ENCODE peak calls at places on chromosomes 4 and X, in nine cellular contexts. One of them, this sample, is unnamed.

GRCh38 chrX:69153060-69153730 is 12.1 kb downstream of the PJA1 start:
- DNase-seq in sigmoid colon: peak; percentile 68
- DNase-seq in thoracic aorta: no peak
- DNase-seq in AG10803: peak; percentile 57
- DNase-seq in PC-3: no peak
- DNase-seq in dorsolateral prefrontal cortex: peak; percentile 14
- DNase-seq in astrocyte of the spinal cord: no peak
- DNase-seq in GM06990: no peak
- DNase-seq in endodermal cell: peak; percentile 91
- DNase-seq in this sample: no peak

GRCh38 chr4:74033721-74034120 is 4.8 kb downstream of the CXCL3 start:
- DNase-seq in sigmoid colon: no peak
- DNase-seq in thoracic aorta: no peak
- DNase-seq in AG10803: peak; percentile 25
- DNase-seq in PC-3: peak; percentile 86
- DNase-seq in dorsolateral prefrontal cortex: no peak
- DNase-seq in astrocyte of the spinal cord: no peak
- DNase-seq in GM06990: no peak
- DNase-seq in endodermal cell: no peak
- DNase-seq in this sample: no peak

GRCh38 chr4:129355529-129355928 is 259.6 kb downstream of the C4orf33 start:
- DNase-seq in sigmoid colon: no peak
- DNase-seq in thoracic aorta: no peak
- DNase-seq in AG10803: no peak
- DNase-seq in PC-3: peak; percentile 71
- DNase-seq in dorsolateral prefrontal cortex: no peak
- DNase-seq in astrocyte of the spinal cord: peak; percentile 52
- DNase-seq in GM06990: no peak
- DNase-seq in endodermal cell: no peak
- DNase-seq in this sample: no peak

GRCh38 chr4:180240670-180241069 is 2002.5 kb upstream of the TENM3 start:
- DNase-seq in sigmoid colon: no peak
- DNase-seq in thoracic aorta: no peak
- DNase-seq in AG10803: no peak
- DNase-seq in PC-3: no peak
- DNase-seq in dorsolateral prefrontal cortex: no peak
- DNase-seq in astrocyte of the spinal cord: no peak
- DNase-seq in GM06990: no peak
- DNase-seq in endodermal cell: no peak
- DNase-seq in this sample: no peak

GRCh38 chr4:140291259-140291658 is 82.2 kb upstream of the SCOC start:
- DNase-seq in sigmoid colon: no peak
- DNase-seq in thoracic aorta: no peak
- DNase-seq in AG10803: peak; percentile 29
- DNase-seq in PC-3: peak; percentile 47
- DNase-seq in dorsolateral prefrontal cortex: no peak
- DNase-seq in astrocyte of the spinal cord: no peak
- DNase-seq in GM06990: no peak
- DNase-seq in endodermal cell: no peak
- DNase-seq in this sample: no peak

GRCh38 chr4:48979897-48980579 is 6.0 kb upstream of the CWH43 start:
- DNase-seq in sigmoid colon: no peak
- DNase-seq in thoracic aorta: no peak
- DNase-seq in AG10803: no peak
- DNase-seq in PC-3: peak; percentile 54
- DNase-seq in dorsolateral prefrontal cortex: no peak
- DNase-seq in astrocyte of the spinal cord: no peak
- DNase-seq in GM06990: no peak
- DNase-seq in endodermal cell: no peak
- DNase-seq in this sample: peak; percentile 13

GRCh38 chr4:122403860-122404259 is 25.0 kb downstream of the ADAD1 start:
- DNase-seq in sigmoid colon: no peak
- DNase-seq in thoracic aorta: no peak
- DNase-seq in AG10803: no peak
- DNase-seq in PC-3: no peak
- DNase-seq in dorsolateral prefrontal cortex: no peak
- DNase-seq in astrocyte of the spinal cord: no peak
- DNase-seq in GM06990: no peak
- DNase-seq in endodermal cell: peak; percentile 47
- DNase-seq in this sample: no peak

GRCh38 chrX:149631293-149632165 is at the start of gene TMEM185A:
- DNase-seq in sigmoid colon: peak; percentile 85
- DNase-seq in thoracic aorta: no peak
- DNase-seq in AG10803: peak; percentile 31
- DNase-seq in PC-3: peak; percentile 65
- DNase-seq in dorsolateral prefrontal cortex: peak; percentile 74
- DNase-seq in astrocyte of the spinal cord: peak; percentile 39
- DNase-seq in GM06990: peak; percentile 79
- DNase-seq in endodermal cell: peak; percentile 90
- DNase-seq in this sample: no peak

GRCh38 chr4:20356565-20356964 is 104.9 kb downstream of the SLIT2 start:
- DNase-seq in sigmoid colon: no peak
- DNase-seq in thoracic aorta: no peak
- DNase-seq in AG10803: no peak
- DNase-seq in PC-3: no peak
- DNase-seq in dorsolateral prefrontal cortex: no peak
- DNase-seq in astrocyte of the spinal cord: peak; percentile 59
- DNase-seq in GM06990: no peak
- DNase-seq in endodermal cell: no peak
- DNase-seq in this sample: no peak

GRCh38 chr4:3465698-3466671 is 2.9 kb downstream of the DOK7 start:
- DNase-seq in sigmoid colon: no peak
- DNase-seq in thoracic aorta: no peak
- DNase-seq in AG10803: no peak
- DNase-seq in PC-3: no peak
- DNase-seq in dorsolateral prefrontal cortex: no peak
- DNase-seq in astrocyte of the spinal cord: no peak
- DNase-seq in GM06990: no peak
- DNase-seq in endodermal cell: peak; percentile 86
- DNase-seq in this sample: no peak

GRCh38 chr4:185472063-185472542 is 570 bp upstream of the CCDC110 start:
- DNase-seq in sigmoid colon: no peak
- DNase-seq in thoracic aorta: no peak
- DNase-seq in AG10803: no peak
- DNase-seq in PC-3: no peak
- DNase-seq in dorsolateral prefrontal cortex: no peak
- DNase-seq in astrocyte of the spinal cord: peak; percentile 12
- DNase-seq in GM06990: no peak
- DNase-seq in endodermal cell: no peak
- DNase-seq in this sample: no peak

GRCh38 chr4:103892616-103893015 is 172.8 kb upstream of the TACR3 start:
- DNase-seq in sigmoid colon: no peak
- DNase-seq in thoracic aorta: no peak
- DNase-seq in AG10803: no peak
- DNase-seq in PC-3: no peak
- DNase-seq in dorsolateral prefrontal cortex: no peak
- DNase-seq in astrocyte of the spinal cord: no peak
- DNase-seq in GM06990: no peak
- DNase-seq in endodermal cell: no peak
- DNase-seq in this sample: no peak

GRCh38 chr4:131526686-131527085 is 1622.4 kb upstream of the PCDH10 start:
- DNase-seq in sigmoid colon: no peak
- DNase-seq in thoracic aorta: no peak
- DNase-seq in AG10803: no peak
- DNase-seq in PC-3: no peak
- DNase-seq in dorsolateral prefrontal cortex: no peak
- DNase-seq in astrocyte of the spinal cord: no peak
- DNase-seq in GM06990: no peak
- DNase-seq in endodermal cell: no peak
- DNase-seq in this sample: no peak

GRCh38 chrX:120453985-120454384 is 15.1 kb downstream of the LAMP2 start:
- DNase-seq in sigmoid colon: no peak
- DNase-seq in thoracic aorta: no peak
- DNase-seq in AG10803: no peak
- DNase-seq in PC-3: peak; percentile 63
- DNase-seq in dorsolateral prefrontal cortex: no peak
- DNase-seq in astrocyte of the spinal cord: no peak
- DNase-seq in GM06990: no peak
- DNase-seq in endodermal cell: no peak
- DNase-seq in this sample: no peak

GRCh38 chrX:120452131-120452530 is 17.0 kb downstream of the LAMP2 start:
- DNase-seq in sigmoid colon: no peak
- DNase-seq in thoracic aorta: no peak
- DNase-seq in AG10803: peak; percentile 45
- DNase-seq in PC-3: peak; percentile 36
- DNase-seq in dorsolateral prefrontal cortex: peak; percentile 21
- DNase-seq in astrocyte of the spinal cord: peak; percentile 47
- DNase-seq in GM06990: no peak
- DNase-seq in endodermal cell: peak; percentile 70
- DNase-seq in this sample: no peak

GRCh38 chrX:120446503-120446902 is 22.6 kb downstream of the LAMP2 start:
- DNase-seq in sigmoid colon: no peak
- DNase-seq in thoracic aorta: no peak
- DNase-seq in AG10803: peak; percentile 65
- DNase-seq in PC-3: peak; percentile 46
- DNase-seq in dorsolateral prefrontal cortex: no peak
- DNase-seq in astrocyte of the spinal cord: peak; percentile 75
- DNase-seq in GM06990: no peak
- DNase-seq in endodermal cell: no peak
- DNase-seq in this sample: no peak

DNA sequence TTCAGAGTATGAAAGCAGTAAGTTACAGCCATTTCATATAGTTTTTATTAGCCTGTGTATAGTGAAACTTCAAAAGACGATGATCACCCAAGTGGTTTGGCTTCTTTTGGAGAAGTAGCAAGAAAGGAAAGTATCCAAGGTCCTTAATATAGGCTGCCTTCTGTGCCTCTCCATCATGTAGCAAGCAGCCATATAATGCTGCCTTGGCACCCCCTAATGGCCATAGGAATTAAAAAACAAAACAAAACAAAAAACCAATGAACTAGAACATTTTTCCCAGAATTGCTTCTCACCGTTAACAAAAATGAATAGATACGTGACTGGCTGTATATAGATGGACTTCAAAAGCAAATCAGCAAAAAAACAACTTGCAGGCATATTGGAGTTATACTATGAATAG is 18.9 kb downstream of the LAMP2 start:
- DNase-seq in sigmoid colon: no peak
- DNase-seq in thoracic aorta: no peak
- DNase-seq in AG10803: peak; percentile 3
- DNase-seq in PC-3: peak; percentile 14
- DNase-seq in dorsolateral prefrontal cortex: no peak
- DNase-seq in astrocyte of the spinal cord: no peak
- DNase-seq in GM06990: no peak
- DNase-seq in endodermal cell: no peak
- DNase-seq in this sample: no peak
- TF ChIP-seq CTCF in sigmoid colon: no peak
- TF ChIP-seq CTCF in thoracic aorta: no peak
- TF ChIP-seq CTCF in AG10803: peak; percentile 18
- TF ChIP-seq CTCF in PC-3: peak; percentile 59
- TF ChIP-seq CTCF in dorsolateral prefrontal cortex: peak; percentile 34
- TF ChIP-seq CTCF in astrocyte of the spinal cord: peak; percentile 17
- TF ChIP-seq CTCF in GM06990: peak; percentile 41
- TF ChIP-seq CTCF in endodermal cell: peak; percentile 61
- TF ChIP-seq CTCF in this sample: peak; percentile 49

DNA sequence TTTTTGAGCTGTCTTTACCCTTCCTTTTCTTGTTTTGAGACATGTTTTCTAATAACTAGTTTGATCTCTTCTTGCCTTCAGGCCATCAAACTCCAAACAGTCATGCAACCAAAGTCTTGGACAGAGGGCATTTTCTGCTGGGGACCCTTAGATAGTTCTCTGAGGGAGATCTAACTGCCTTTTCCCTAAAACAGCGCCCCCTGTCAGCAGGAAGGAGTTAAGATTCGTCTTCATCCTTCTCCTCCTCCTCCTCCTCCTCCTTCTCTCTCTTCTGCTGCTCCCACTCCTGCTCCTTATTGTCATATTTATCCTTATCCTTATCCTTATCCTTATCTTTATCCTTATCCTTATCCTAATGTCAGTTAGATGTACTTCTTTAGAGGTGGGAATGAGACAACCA is 417.2 kb downstream of the TRAM1L1 start:
- DNase-seq in sigmoid colon: no peak
- DNase-seq in thoracic aorta: no peak
- DNase-seq in AG10803: no peak
- DNase-seq in PC-3: no peak
- DNase-seq in dorsolateral prefrontal cortex: no peak
- DNase-seq in astrocyte of the spinal cord: no peak
- DNase-seq in GM06990: no peak
- DNase-seq in endodermal cell: peak; percentile 57
- DNase-seq in this sample: no peak
- TF ChIP-seq CTCF in sigmoid colon: no peak
- TF ChIP-seq CTCF in thoracic aorta: no peak
- TF ChIP-seq CTCF in AG10803: no peak
- TF ChIP-seq CTCF in PC-3: peak; percentile 33
- TF ChIP-seq CTCF in dorsolateral prefrontal cortex: no peak
- TF ChIP-seq CTCF in astrocyte of the spinal cord: no peak
- TF ChIP-seq CTCF in GM06990: no peak
- TF ChIP-seq CTCF in endodermal cell: peak; percentile 75
- TF ChIP-seq CTCF in this sample: peak; percentile 6

GRCh38 chr4:82726601-82727000 is 72.0 kb downstream of the SCD5 start:
- DNase-seq in sigmoid colon: no peak
- DNase-seq in thoracic aorta: no peak
- DNase-seq in AG10803: no peak
- DNase-seq in PC-3: no peak
- DNase-seq in dorsolateral prefrontal cortex: no peak
- DNase-seq in astrocyte of the spinal cord: no peak
- DNase-seq in GM06990: no peak
- DNase-seq in endodermal cell: no peak
- DNase-seq in this sample: no peak

GRCh38 chr4:82718067-82718935 is 80.3 kb downstream of the SCD5 start:
- DNase-seq in sigmoid colon: peak; percentile 86
- DNase-seq in thoracic aorta: no peak
- DNase-seq in AG10803: peak; percentile 60
- DNase-seq in PC-3: no peak
- DNase-seq in dorsolateral prefrontal cortex: no peak
- DNase-seq in astrocyte of the spinal cord: peak; percentile 15
- DNase-seq in GM06990: no peak
- DNase-seq in endodermal cell: no peak
- DNase-seq in this sample: no peak

GRCh38 chr4:82715731-82716617 is 82.6 kb downstream of the SCD5 start:
- DNase-seq in sigmoid colon: no peak
- DNase-seq in thoracic aorta: no peak
- DNase-seq in AG10803: peak; percentile 79
- DNase-seq in PC-3: no peak
- DNase-seq in dorsolateral prefrontal cortex: no peak
- DNase-seq in astrocyte of the spinal cord: no peak
- DNase-seq in GM06990: no peak
- DNase-seq in endodermal cell: peak; percentile 87
- DNase-seq in this sample: no peak

GRCh38 chr4:82721819-82722423 is 76.7 kb downstream of the SCD5 start:
- DNase-seq in sigmoid colon: no peak
- DNase-seq in thoracic aorta: no peak
- DNase-seq in AG10803: peak; percentile 35
- DNase-seq in PC-3: peak; percentile 52
- DNase-seq in dorsolateral prefrontal cortex: peak; percentile 34
- DNase-seq in astrocyte of the spinal cord: no peak
- DNase-seq in GM06990: peak; percentile 12
- DNase-seq in endodermal cell: no peak
- DNase-seq in this sample: peak; percentile 15
- TF ChIP-seq CTCF in sigmoid colon: no peak
- TF ChIP-seq CTCF in thoracic aorta: no peak
- TF ChIP-seq CTCF in AG10803: peak; percentile 56
- TF ChIP-seq CTCF in PC-3: peak; percentile 65
- TF ChIP-seq CTCF in dorsolateral prefrontal cortex: peak; percentile 71
- TF ChIP-seq CTCF in astrocyte of the spinal cord: peak; percentile 52
- TF ChIP-seq CTCF in GM06990: peak; percentile 75
- TF ChIP-seq CTCF in endodermal cell: peak; percentile 65
- TF ChIP-seq CTCF in this sample: peak; percentile 83

DNA sequence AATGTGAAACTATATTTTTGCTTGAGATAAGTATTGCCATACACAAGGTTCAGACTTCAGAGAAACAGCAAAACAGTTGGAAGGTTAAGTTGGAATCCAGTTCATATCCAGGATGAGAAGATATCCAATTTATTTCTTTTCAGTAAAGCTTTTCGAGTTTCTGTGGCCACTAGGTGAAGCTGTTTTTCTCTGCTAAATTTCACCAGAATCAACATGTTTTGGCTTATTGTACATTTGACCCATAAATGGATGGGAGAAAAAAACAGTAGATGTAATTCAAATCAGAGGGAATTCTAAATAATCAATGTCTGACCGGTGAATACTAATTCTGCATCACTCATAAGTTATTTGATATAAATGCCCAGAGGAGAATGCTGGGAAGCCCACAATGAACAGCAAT is 9.1 kb upstream of the METTL14 start:
- DNase-seq in sigmoid colon: no peak
- DNase-seq in thoracic aorta: no peak
- DNase-seq in AG10803: no peak
- DNase-seq in PC-3: no peak
- DNase-seq in dorsolateral prefrontal cortex: no peak
- DNase-seq in astrocyte of the spinal cord: no peak
- DNase-seq in GM06990: no peak
- DNase-seq in endodermal cell: no peak
- DNase-seq in this sample: no peak
- TF ChIP-seq CTCF in sigmoid colon: no peak
- TF ChIP-seq CTCF in thoracic aorta: no peak
- TF ChIP-seq CTCF in AG10803: peak; percentile 32
- TF ChIP-seq CTCF in PC-3: peak; percentile 27
- TF ChIP-seq CTCF in dorsolateral prefrontal cortex: no peak
- TF ChIP-seq CTCF in astrocyte of the spinal cord: peak; percentile 24
- TF ChIP-seq CTCF in GM06990: no peak
- TF ChIP-seq CTCF in endodermal cell: peak; percentile 25
- TF ChIP-seq CTCF in this sample: no peak